ENCODE peak calls at places on chromosomes 1 and 21, in six cellular contexts. One of them, this sample, is unnamed.

GRCh38 chr1:3697810-3698209 is 45.5 kb downstream of the TP73 start:
- DNase-seq in erythroblast: no peak
- DNase-seq in ELF-1: no peak
- DNase-seq in HS-5: no peak
- DNase-seq in ELR: no peak
- DNase-seq in LoVo: no peak
- DNase-seq in this sample: peak

GRCh38 chr1:109980324-109981127 is 4.0 kb upstream of the AHCYL1 start:
- DNase-seq in LoVo: peak
- DNase-seq in ELR: peak
- DNase-seq in erythroblast: no peak
- DNase-seq in HS-5: no peak
- DNase-seq in ELF-1: peak
- DNase-seq in this sample: no peak

GRCh38 chr1:163372576-163372975 is 50.8 kb downstream of the NUF2 start:
- DNase-seq in LoVo: no peak
- DNase-seq in erythroblast: no peak
- DNase-seq in HS-5: no peak
- DNase-seq in ELR: no peak
- DNase-seq in ELF-1: no peak
- DNase-seq in this sample: no peak

GRCh38 chr21:34279285-34279684 is 84.5 kb upstream of the KCNE2 start:
- DNase-seq in LoVo: no peak
- DNase-seq in ELF-1: no peak
- DNase-seq in ELR: no peak
- DNase-seq in erythroblast: no peak
- DNase-seq in HS-5: no peak
- DNase-seq in this sample: no peak

GRCh38 chr1:238485906-238486219 is 595.1 kb upstream of the ZP4 start:
- DNase-seq in ELF-1: no peak
- DNase-seq in HS-5: no peak
- DNase-seq in ELR: no peak
- DNase-seq in LoVo: no peak
- DNase-seq in erythroblast: no peak
- DNase-seq in this sample: no peak

GRCh38 chr1:9145021-9145668 is 16.2 kb upstream of the GPR157 start:
- DNase-seq in ELR: peak
- DNase-seq in LoVo: no peak
- DNase-seq in ELF-1: peak
- DNase-seq in HS-5: no peak
- DNase-seq in erythroblast: no peak
- DNase-seq in this sample: no peak

GRCh38 chr1:222090103-222090502 is 348.2 kb upstream of the DUSP10 start:
- DNase-seq in erythroblast: no peak
- DNase-seq in ELR: peak
- DNase-seq in LoVo: no peak
- DNase-seq in ELF-1: no peak
- DNase-seq in HS-5: no peak
- DNase-seq in this sample: no peak

GRCh38 chr1:25212725-25213124 is 19.6 kb downstream of the SYF2 start:
- DNase-seq in LoVo: no peak
- DNase-seq in ELR: no peak
- DNase-seq in erythroblast: no peak
- DNase-seq in ELF-1: no peak
- DNase-seq in HS-5: no peak
- DNase-seq in this sample: no peak

GRCh38 chr1:243596441-243597183 is 253.4 kb downstream of the AKT3 start:
- DNase-seq in HS-5: peak
- DNase-seq in ELF-1: no peak
- DNase-seq in ELR: peak
- DNase-seq in LoVo: no peak
- DNase-seq in erythroblast: no peak
- DNase-seq in this sample: no peak

GRCh38 chr1:109488696-109489095 is 5.0 kb downstream of the ATXN7L2 start:
- DNase-seq in ELF-1: no peak
- DNase-seq in HS-5: no peak
- DNase-seq in erythroblast: no peak
- DNase-seq in ELR: no peak
- DNase-seq in LoVo: no peak
- DNase-seq in this sample: no peak

GRCh38 chr1:65992160-65993046 is 199.7 kb downstream of the PDE4B start:
- DNase-seq in erythroblast: no peak
- DNase-seq in HS-5: no peak
- DNase-seq in ELR: no peak
- DNase-seq in ELF-1: no peak
- DNase-seq in LoVo: no peak
- DNase-seq in this sample: no peak

GRCh38 chr21:46368533-46369285 is 44.8 kb downstream of the PCNT start:
- DNase-seq in erythroblast: no peak
- DNase-seq in ELF-1: no peak
- DNase-seq in ELR: no peak
- DNase-seq in LoVo: no peak
- DNase-seq in HS-5: no peak
- DNase-seq in this sample: no peak

GRCh38 chr1:54335396-54336056 is 70.7 kb downstream of the SSBP3 start:
- DNase-seq in ELF-1: peak
- DNase-seq in erythroblast: no peak
- DNase-seq in ELR: peak
- DNase-seq in LoVo: no peak
- DNase-seq in HS-5: peak
- DNase-seq in this sample: no peak

GRCh38 chr1:143611159-143611558 is 360.6 kb downstream of the FAM72C start:
- DNase-seq in ELF-1: peak
- DNase-seq in LoVo: no peak
- DNase-seq in HS-5: no peak
- DNase-seq in ELR: peak
- DNase-seq in erythroblast: peak
- DNase-seq in this sample: no peak

GRCh38 chr1:71706030-71706671 is 576.2 kb downstream of the NEGR1 start:
- DNase-seq in ELF-1: no peak
- DNase-seq in ELR: no peak
- DNase-seq in HS-5: no peak
- DNase-seq in LoVo: no peak
- DNase-seq in erythroblast: no peak
- DNase-seq in this sample: no peak

GRCh38 chr1:222904451-222904850 is 89.6 kb downstream of the DISP1 start:
- DNase-seq in HS-5: no peak
- DNase-seq in LoVo: no peak
- DNase-seq in erythroblast: no peak
- DNase-seq in ELF-1: no peak
- DNase-seq in ELR: no peak
- DNase-seq in this sample: no peak

GRCh38 chr21:36437745-36438128 is 42.2 kb downstream of the CLDN14 start:
- DNase-seq in HS-5: peak
- DNase-seq in LoVo: no peak
- DNase-seq in ELR: peak
- DNase-seq in erythroblast: peak
- DNase-seq in ELF-1: no peak
- DNase-seq in this sample: no peak

GRCh38 chr1:171984850-171985485 is 143.7 kb downstream of the DNM3 start:
- DNase-seq in ELF-1: no peak
- DNase-seq in erythroblast: peak
- DNase-seq in ELR: peak
- DNase-seq in LoVo: peak
- DNase-seq in HS-5: no peak
- DNase-seq in this sample: no peak

GRCh38 chr21:42565886-42566523 is 52.4 kb downstream of the SLC37A1 start:
- DNase-seq in ELF-1: no peak
- DNase-seq in LoVo: no peak
- DNase-seq in ELR: no peak
- DNase-seq in erythroblast: no peak
- DNase-seq in HS-5: no peak
- DNase-seq in this sample: no peak

GRCh38 chr1:62425041-62425440 is 11.8 kb upstream of the USP1 start:
- DNase-seq in HS-5: no peak
- DNase-seq in ELF-1: no peak
- DNase-seq in erythroblast: peak
- DNase-seq in ELR: no peak
- DNase-seq in LoVo: no peak
- DNase-seq in this sample: no peak

GRCh38 chr1:31027693-31028526 is 37.6 kb downstream of the PUM1 start:
- DNase-seq in ELF-1: no peak
- DNase-seq in ELR: no peak
- DNase-seq in LoVo: no peak
- DNase-seq in erythroblast: no peak
- DNase-seq in HS-5: no peak
- DNase-seq in this sample: no peak

GRCh38 chr21:34531399-34531798 is 19.4 kb upstream of the KCNE1 start:
- DNase-seq in ELR: no peak
- DNase-seq in HS-5: no peak
- DNase-seq in LoVo: no peak
- DNase-seq in ELF-1: no peak
- DNase-seq in erythroblast: no peak
- DNase-seq in this sample: no peak

GRCh38 chr1:173478099-173478555 is 992 bp downstream of the PRDX6 start:
- DNase-seq in LoVo: peak
- DNase-seq in erythroblast: peak
- DNase-seq in HS-5: peak
- DNase-seq in ELR: peak
- DNase-seq in ELF-1: peak
- DNase-seq in this sample: no peak

GRCh38 chr21:37668462-37669239 is 247.6 kb downstream of the KCNJ6 start:
- DNase-seq in erythroblast: no peak
- DNase-seq in ELR: no peak
- DNase-seq in HS-5: no peak
- DNase-seq in LoVo: no peak
- DNase-seq in ELF-1: peak
- DNase-seq in this sample: no peak

GRCh38 chr1:186424539-186424938 is 36.4 kb downstream of the PDC start:
- DNase-seq in ELF-1: no peak
- DNase-seq in LoVo: no peak
- DNase-seq in HS-5: no peak
- DNase-seq in ELR: no peak
- DNase-seq in erythroblast: peak
- DNase-seq in this sample: no peak

GRCh38 chr1:4713669-4714068 is 59.3 kb downstream of the AJAP1 start:
- DNase-seq in erythroblast: no peak
- DNase-seq in ELR: no peak
- DNase-seq in LoVo: no peak
- DNase-seq in HS-5: no peak
- DNase-seq in ELF-1: no peak
- DNase-seq in this sample: no peak

GRCh38 chr21:45788198-45788597 is 144.7 kb downstream of the PCBP3 start:
- DNase-seq in ELF-1: no peak
- DNase-seq in erythroblast: no peak
- DNase-seq in ELR: no peak
- DNase-seq in LoVo: no peak
- DNase-seq in HS-5: no peak
- DNase-seq in this sample: no peak

GRCh38 chr1:15075175-15075574 is 78.4 kb upstream of the TMEM51 start:
- DNase-seq in ELR: no peak
- DNase-seq in erythroblast: no peak
- DNase-seq in ELF-1: no peak
- DNase-seq in LoVo: no peak
- DNase-seq in HS-5: no peak
- DNase-seq in this sample: no peak

GRCh38 chr1:67834246-67834877 is 1.1 kb upstream of the GNG12 start:
- DNase-seq in ELR: peak
- DNase-seq in erythroblast: no peak
- DNase-seq in LoVo: no peak
- DNase-seq in HS-5: no peak
- DNase-seq in ELF-1: no peak
- DNase-seq in this sample: peak

GRCh38 chr21:28927122-28927521 is 65.6 kb downstream of the LTN1 start:
- DNase-seq in HS-5: no peak
- DNase-seq in ELR: no peak
- DNase-seq in LoVo: no peak
- DNase-seq in erythroblast: peak
- DNase-seq in ELF-1: no peak
- DNase-seq in this sample: no peak

GRCh38 chr1:26280333-26281042 is 602 bp downstream of the SH3BGRL3 start:
- DNase-seq in ELF-1: no peak
- DNase-seq in HS-5: no peak
- DNase-seq in LoVo: no peak
- DNase-seq in ELR: peak
- DNase-seq in erythroblast: peak
- DNase-seq in this sample: no peak